ENCODE peak calls at places on chromosomes 16 and 17, in six cellular contexts. L is Panc1, C is upper lobe of left lung, M is K562, Y is HepG2, G is GM23338. I is an unnamed sample. For H3K4me1, the result is how much of the 10 kb centered on the place peaks cover.

GRCh38 chr16:86193528-86194193 is 294.7 kb downstream of the IRF8 start:
- ATAC-seq in G (no peak), Y (no peak), C (no peak), L (no peak), M (no peak), I (peak)

GRCh38 chr16:89317729-89318429 is 100.4 kb downstream of the ZNF778 start:
- ATAC-seq in G (no peak), M (no peak), C (no peak), L (no peak), Y (no peak), I (no peak)

GRCh38 chr17:39791296-39791992 is 53.7 kb downstream of the GRB7 start:
- ATAC-seq in L (no peak), C (no peak), Y (no peak), M (no peak), G (no peak), I (no peak)

GRCh38 chr16:27838536-27839175 is 224.9 kb downstream of the GSG1L start:
- ATAC-seq in C (no peak), Y (no peak), M (no peak), L (peak), G (no peak), I (no peak)

GRCh38 chr16:49377196-49377755 is 3.7 kb downstream of the C16orf78 start:
- ATAC-seq in L (no peak), M (no peak), G (no peak), C (peak), Y (no peak), I (no peak)

GRCh38 chr17:64544742-64545141 is 38.0 kb downstream of the CEP95 start:
- ATAC-seq in Y (no peak), C (no peak), G (no peak), L (no peak), M (no peak), I (no peak)

GRCh38 chr17:55845385-55845784 is 94.5 kb downstream of the PCTP start:
- ATAC-seq in L (no peak), C (peak), Y (peak), M (no peak), G (peak), I (peak)

GRCh38 chr16:22192261-22193133 is 13.6 kb upstream of the EEF2K start:
- ATAC-seq in C (peak), M (peak), Y (peak), G (peak), L (no peak), I (peak)

GRCh38 chr16:50265716-50266336 is 525 bp upstream of the ADCY7 start:
- ATAC-seq in G (no peak), M (no peak), Y (no peak), C (no peak), L (no peak), I (no peak)

GRCh38 chr17:1762906-1763829 is 1.3 kb downstream of the SERPINF1 start:
- ATAC-seq in G (peak), M (peak), Y (peak), C (peak), L (no peak), I (peak)

GRCh38 chr17:14198013-14198412 is 38.6 kb downstream of the CDRT15 start:
- ATAC-seq in M (no peak), C (peak), Y (no peak), G (peak), L (no peak), I (no peak)

GRCh38 chr17:50581316-50581715 is 20.8 kb downstream of the CACNA1G start:
- ATAC-seq in C (no peak), G (no peak), Y (no peak), M (no peak), L (no peak), I (no peak)

GRCh38 chr16:914453-914852 is 56.3 kb downstream of the LMF1 start:
- ATAC-seq in L (no peak), M (no peak), C (peak), Y (no peak), G (no peak), I (peak)

GRCh38 chr16:23950291-23950894 is 114.6 kb downstream of the PRKCB start:
- ATAC-seq in Y (no peak), G (no peak), L (no peak), C (no peak), M (no peak), I (no peak)

GRCh38 chr16:68128577-68129305 is 43.6 kb downstream of the NFATC3 start:
- ATAC-seq in L (no peak), M (peak), Y (peak), G (peak), C (peak), I (no peak)

GRCh38 chr16:71406316-71406715 is 35.5 kb downstream of the TLE7 start:
- ATAC-seq in C (no peak), L (no peak), G (no peak), Y (no peak), M (no peak), I (no peak)

GRCh38 chr17:56085576-56086267 is 67.6 kb upstream of the ANKFN1 start:
- ATAC-seq in M (no peak), L (no peak), G (no peak), C (no peak), Y (no peak), I (no peak)

GRCh38 chr16:67537270-67537635 is 8.6 kb downstream of the RIPOR1 start:
- ATAC-seq in M (no peak), Y (peak), C (peak), L (peak), G (peak), I (peak)

GRCh38 chr16:74143171-74143570 is 153.4 kb upstream of the PSMD7 start:
- ATAC-seq in M (no peak), L (no peak), Y (no peak), G (no peak), C (no peak), I (no peak)

GRCh38 chr17:6428207-6428965 is 6.5 kb downstream of the AIPL1 start:
- ATAC-seq in Y (no peak), M (no peak), G (no peak), C (no peak), L (no peak), I (no peak)

GRCh38 chr17:81494984-81495383 is 17.6 kb downstream of the ACTG1 start:
- ATAC-seq in L (peak), C (no peak), Y (peak), G (peak), M (peak), I (no peak)

GRCh38 chr17:18920911-18921441 is 31.0 kb upstream of the SLC5A10 start:
- ATAC-seq in Y (no peak), G (no peak), M (no peak), L (no peak), C (no peak), I (no peak)

GRCh38 chr17:75308732-75309629 is 19.7 kb upstream of the SLC25A19 start:
- ATAC-seq in M (peak), L (peak), G (peak), Y (peak), C (peak), I (peak)

GRCh38 chr17:17156107-17156506 is 50.0 kb downstream of the PLD6 start:
- ATAC-seq in M (no peak), Y (no peak), G (no peak), L (no peak), C (peak), I (no peak)

GRCh38 chr16:88936008-88936912 is 40.7 kb downstream of the CBFA2T3 start:
- ATAC-seq in C (peak), L (no peak), M (no peak), G (no peak), Y (peak), I (peak)

GRCh38 chr17:70622382-70623260 is 453.3 kb downstream of the KCNJ2 start:
- ATAC-seq in G (peak), C (no peak), Y (peak), M (no peak), L (no peak), I (no peak)

GRCh38 chr17:8941520-8941919 is 24.0 kb downstream of the PIK3R5 start:
- ATAC-seq in M (no peak), C (peak), Y (no peak), G (no peak), L (no peak), I (no peak)

GRCh38 chr17:8940866-8941471 is 24.5 kb downstream of the PIK3R5 start:
- ATAC-seq in Y (no peak), C (no peak), L (no peak), G (peak), M (no peak), I (peak)

GRCh38 chr17:8941980-8942617 is 23.4 kb downstream of the PIK3R5 start:
- ATAC-seq in L (no peak), G (no peak), Y (no peak), M (no peak), C (peak), I (no peak)

GRCh38 chr17:8944083-8944482 is 21.4 kb downstream of the PIK3R5 start:
- ATAC-seq in Y (no peak), C (no peak), G (no peak), L (no peak), M (no peak), I (no peak)

GRCh38 chr17:8939496-8940334 is 25.8 kb downstream of the PIK3R5 start:
- ATAC-seq in G (peak), C (no peak), Y (no peak), L (no peak), M (no peak), I (no peak)
- H3K4me1 ChIP-seq in G (under half), C (under half), Y (under half), L (under half), M (under half), I (under half)

GRCh38 chr16:11676799-11677198 is 8.5 kb downstream of the SNN start:
- ATAC-seq in M (no peak), C (no peak), G (no peak), L (no peak), Y (no peak), I (no peak)
- TF ChIP-seq POLR2AphosphoS5 in M (no peak), C (no peak), G (no peak), L (no peak), Y (no peak), I (no peak)

DNA sequence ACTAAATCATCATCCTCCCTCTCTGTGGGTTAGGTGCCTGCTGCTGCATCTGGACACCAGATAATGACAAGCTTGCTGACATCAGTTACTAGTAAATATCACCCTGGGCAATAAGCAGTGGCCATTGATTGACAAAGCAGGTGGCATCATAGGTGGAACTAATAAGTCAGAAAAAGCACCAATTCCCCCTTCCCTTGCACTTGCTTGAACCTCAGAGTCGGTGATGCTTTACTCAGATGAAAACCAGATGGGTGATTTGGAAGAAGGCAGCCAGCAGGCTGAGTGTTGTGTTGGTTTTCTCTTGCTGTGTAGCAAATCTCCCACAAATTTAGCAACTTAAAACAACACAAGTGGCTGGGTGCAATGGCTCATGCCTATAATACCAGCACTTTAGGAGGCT is 146.9 kb upstream of the NOL11 start:
- ATAC-seq in L (no peak), M (no peak), G (no peak), C (no peak), Y (no peak), I (no peak)
- H3K4me1 ChIP-seq in L (under half), M (under half), G (under half), C (under half), Y (under half), I (under half)

GRCh38 chr17:43011728-43012472 is 5.3 kb downstream of the IFI35 start:
- ATAC-seq in L (no peak), Y (no peak), M (peak), C (no peak), G (no peak), I (no peak)
- TF ChIP-seq POLR2AphosphoS5 in L (no peak), Y (no peak), M (no peak), C (no peak), G (no peak), I (no peak)

GRCh38 chr17:29248845-29249244 is 2.2 kb downstream of the CRYBA1 start:
- ATAC-seq in C (no peak), M (no peak), L (no peak), Y (no peak), G (no peak), I (no peak)

GRCh38 chr17:29251969-29252866 is 5.6 kb downstream of the CRYBA1 start:
- ATAC-seq in G (peak), M (peak), L (no peak), C (no peak), Y (peak), I (peak)

GRCh38 chr17:29250666-29251065 is 4.0 kb downstream of the CRYBA1 start:
- ATAC-seq in G (no peak), Y (no peak), L (no peak), M (no peak), C (no peak), I (no peak)

GRCh38 chr17:29253037-29253436 is 6.4 kb downstream of the CRYBA1 start:
- ATAC-seq in G (no peak), Y (no peak), C (no peak), L (no peak), M (peak), I (no peak)

DNA sequence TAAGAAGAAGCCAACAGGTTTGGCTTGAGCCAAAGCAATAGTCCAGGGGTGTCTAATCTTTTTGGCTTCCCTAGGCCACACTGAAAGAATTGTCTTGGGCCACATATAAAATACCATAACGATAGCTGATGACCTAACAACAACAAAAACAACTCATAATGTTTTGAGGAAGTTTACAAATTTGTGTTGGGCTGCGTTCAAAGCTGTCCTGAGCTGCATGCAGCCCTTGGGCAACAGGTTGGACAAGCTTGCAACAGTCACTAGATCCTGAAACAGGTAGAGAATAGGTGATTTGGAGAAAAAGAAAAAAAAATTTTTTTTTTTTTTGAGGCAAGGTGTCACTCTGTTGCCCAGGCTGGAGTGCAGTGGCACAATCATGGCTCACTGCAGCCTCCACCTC is 4.5 kb downstream of the CRYBA1 start:
- ATAC-seq in L (no peak), C (no peak), G (no peak), Y (no peak), M (no peak), I (no peak)
- H3K4me1 ChIP-seq in L (under half), C (under half), G (under half), Y (under half), M (under half), I (under half)

DNA sequence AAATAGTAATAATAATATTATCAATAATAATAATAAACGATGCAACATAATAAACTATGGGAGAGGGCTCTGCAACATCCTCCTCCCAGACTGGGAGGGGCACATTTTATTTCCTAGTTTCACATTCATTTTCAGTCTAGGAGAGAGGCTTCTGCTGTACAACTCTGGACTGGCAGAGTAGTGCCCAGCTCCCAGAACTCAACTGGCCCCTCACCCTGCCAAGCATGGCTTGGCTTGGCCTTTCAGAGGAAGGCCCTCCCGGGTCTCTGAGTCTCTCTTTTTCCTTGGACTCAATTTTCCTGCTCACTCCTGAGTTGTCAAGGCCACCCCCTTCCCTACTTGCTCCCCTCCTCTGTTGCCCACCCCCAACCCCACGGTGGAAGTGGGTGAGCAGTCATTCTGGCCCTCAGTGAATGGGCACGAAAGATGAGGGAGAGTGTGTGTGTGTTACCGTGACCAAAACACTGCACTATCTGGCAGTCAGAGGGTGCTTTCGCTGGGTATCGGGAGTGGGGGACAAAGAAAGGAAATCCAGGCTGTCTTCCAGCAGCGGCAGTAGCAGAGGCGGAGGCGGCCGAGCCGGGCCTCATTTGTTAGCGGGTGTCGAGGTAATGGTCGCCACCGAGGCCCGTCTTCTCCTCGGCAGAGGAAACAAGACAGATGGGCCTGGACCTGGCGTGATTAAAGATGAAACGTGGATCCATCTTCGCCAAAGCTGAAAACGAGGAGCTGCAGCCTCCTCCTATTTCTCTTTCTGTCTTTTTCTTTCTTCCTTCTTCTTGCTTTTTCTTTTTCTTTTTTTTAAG is 2.3 kb downstream of the HOXB4 start:
- ATAC-seq in G (no peak), M (no peak), L (peak), C (peak), Y (no peak), I (no peak)
- TF ChIP-seq POLR2AphosphoS5 in G (no peak), M (no peak), L (peak), C (no peak), Y (no peak), I (peak)

I was measured in gastroesophageal sphincter.